ENCODE peak calls at places on chromosome 3, in four cellular contexts. V is mesenchymal stem cell, C is trophoblast cell, M is neuronal stem cell. L is an unnamed sample. For H3K4me1, the result is how much of the 10 kb centered on the place peaks cover.

GRCh38 chr3:195282982-195283381 is 12.0 kb upstream of the XXYLT1 start:
- DNase-seq in V (no peak), M (no peak), C (no peak), L (no peak)

GRCh38 chr3:38129058-38129457 is 7.9 kb downstream of the ACAA1 start:
- DNase-seq in M (no peak), C (no peak), V (no peak), L (no peak)

GRCh38 chr3:153704115-153704514 is 417.1 kb upstream of the ARHGEF26 start:
- DNase-seq in M (no peak), C (no peak), V (no peak), L (no peak)

GRCh38 chr3:136305879-136306278 is 55.7 kb downstream of the PCCB start:
- DNase-seq in C (peak), M (no peak), V (peak), L (peak)

GRCh38 chr3:122265937-122266336 is 59.1 kb upstream of the CSTA start:
- DNase-seq in M (no peak), C (no peak), V (no peak), L (peak)

GRCh38 chr3:22979581-22979980 is 223.5 kb upstream of the UBE2E2 start:
- DNase-seq in C (peak), V (no peak), M (no peak), L (no peak)

GRCh38 chr3:49609815-49610214 is 55.5 kb downstream of the BSN start:
- DNase-seq in V (peak), C (no peak), M (no peak), L (no peak)

GRCh38 chr3:15812183-15812582 is 14.4 kb upstream of the ANKRD28 start:
- DNase-seq in M (no peak), V (peak), C (no peak), L (peak)

GRCh38 chr3:195895900-195896360 is 12.4 kb downstream of the TNK2 start:
- DNase-seq in M (peak), V (peak), C (peak), L (peak)

GRCh38 chr3:121958801-121959200 is 63.2 kb downstream of the ILDR1 start:
- DNase-seq in V (no peak), C (no peak), M (no peak), L (peak)

GRCh38 chr3:168883145-168883544 is 780.4 kb downstream of the MECOM start:
- DNase-seq in V (no peak), C (no peak), M (no peak), L (no peak)

GRCh38 chr3:55880357-55880756 is 393.3 kb upstream of the WNT5A start:
- DNase-seq in C (peak), V (no peak), M (no peak), L (no peak)

GRCh38 chr3:86787091-86787490 is 203.9 kb downstream of the VGLL3 start:
- DNase-seq in V (no peak), C (peak), M (no peak), L (peak)

GRCh38 chr3:186843039-186843432 is 526 bp downstream of the ADIPOQ start:
- DNase-seq in C (no peak), M (no peak), V (no peak), L (no peak)

GRCh38 chr3:85141-85540 is 111.4 kb upstream of the CHL1 start:
- DNase-seq in M (no peak), V (no peak), C (no peak), L (no peak)

GRCh38 chr3:150292891-150293290 is 115.2 kb upstream of the TSC22D2 start:
- DNase-seq in V (peak), M (no peak), C (peak), L (no peak)

GRCh38 chr3:34323517-34323916 is 525.1 kb downstream of the PDCD6IP start:
- DNase-seq in M (no peak), C (no peak), V (no peak), L (no peak)

GRCh38 chr3:160697628-160698382 is 20.8 kb downstream of the ARL14 start:
- DNase-seq in M (no peak), C (no peak), V (peak), L (peak)

GRCh38 chr3:57544181-57545125 is at the start of gene DNAH12:
- DNase-seq in M (peak), V (peak), C (peak), L (peak)

GRCh38 chr3:53794597-53794996 is 51.6 kb downstream of the CHDH start:
- DNase-seq in C (no peak), M (no peak), V (no peak), L (peak)

GRCh38 chr3:128432301-128432897 is 34.3 kb downstream of the DNAJB8 start:
- DNase-seq in M (no peak), C (peak), V (no peak), L (peak)
- H4K8ac ChIP-seq in M (peak), C (peak), V (no peak), L (no peak)

GRCh38 chr3:12556243-12556722 is 604 bp upstream of the MKRN2 start:
- DNase-seq in C (no peak), M (no peak), V (no peak), L (no peak)
- H3K4me3 ChIP-seq in C (peak), M (peak), V (peak), L (peak)

DNA sequence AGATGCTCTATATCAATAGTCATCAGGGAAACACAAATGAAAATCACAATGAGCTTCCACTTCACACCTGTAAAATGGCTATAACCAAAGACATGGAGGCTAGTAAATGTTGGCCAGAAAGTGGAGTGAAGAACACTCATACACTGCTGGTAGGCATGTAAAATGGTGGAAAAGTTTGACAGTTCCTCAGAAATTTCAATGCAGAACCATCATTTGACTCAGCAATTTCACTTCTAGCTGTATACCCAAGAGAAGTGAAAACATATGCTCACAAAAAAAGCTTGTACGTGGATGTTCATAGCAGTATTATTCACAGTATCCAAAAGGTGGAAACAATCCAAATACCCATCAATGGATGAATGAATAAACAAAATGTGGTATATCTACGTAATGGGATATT is 19.2 kb upstream of the TOP2B start:
- DNase-seq in V (no peak), C (no peak), M (no peak), L (no peak)
- H3K4me1 ChIP-seq in V (under half), C (under half), M (under half), L (under half)

GRCh38 chr3:147419062-147419701 is 10.0 kb downstream of the ZIC1 start:
- DNase-seq in M (peak), V (peak), C (no peak), L (peak)
- H4K8ac ChIP-seq in M (no peak), V (no peak), C (no peak), L (no peak)

DNA sequence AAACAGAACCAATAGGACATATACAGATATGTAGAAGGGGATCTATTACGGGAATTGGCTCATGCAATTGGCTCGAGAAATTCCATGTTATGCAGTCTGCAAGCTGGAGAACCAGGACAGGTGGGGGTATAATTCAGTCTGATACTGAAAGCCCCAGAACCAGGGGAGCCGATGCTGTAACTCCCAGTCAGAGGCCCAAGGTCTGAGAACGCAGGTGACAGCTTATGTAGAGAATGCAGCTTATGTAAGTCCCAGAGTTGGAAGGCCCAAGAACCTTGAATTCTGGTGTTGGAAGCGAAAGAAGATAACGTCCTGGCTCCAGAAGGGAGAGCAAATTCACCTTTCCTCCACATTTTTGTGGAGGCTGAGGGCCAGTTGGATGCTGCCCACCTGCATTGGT is 62.7 kb downstream of the CCNL1 start:
- DNase-seq in C (no peak), M (no peak), V (no peak), L (no peak)
- H3K4me3 ChIP-seq in C (no peak), M (no peak), V (no peak), L (no peak)

GRCh38 chr3:99972380-99973104 is 141.8 kb downstream of the FILIP1L start:
- DNase-seq in C (no peak), V (no peak), M (no peak), L (no peak)
- H3K4me1 ChIP-seq in C (under half), V (under half), M (under half), L (under half)

GRCh38 chr3:39148116-39149058 is 5.0 kb downstream of the CSRNP1 start:
- DNase-seq in M (no peak), V (peak), C (no peak), L (peak)
- H4K8ac ChIP-seq in M (no peak), V (peak), C (peak), L (no peak)

DNA sequence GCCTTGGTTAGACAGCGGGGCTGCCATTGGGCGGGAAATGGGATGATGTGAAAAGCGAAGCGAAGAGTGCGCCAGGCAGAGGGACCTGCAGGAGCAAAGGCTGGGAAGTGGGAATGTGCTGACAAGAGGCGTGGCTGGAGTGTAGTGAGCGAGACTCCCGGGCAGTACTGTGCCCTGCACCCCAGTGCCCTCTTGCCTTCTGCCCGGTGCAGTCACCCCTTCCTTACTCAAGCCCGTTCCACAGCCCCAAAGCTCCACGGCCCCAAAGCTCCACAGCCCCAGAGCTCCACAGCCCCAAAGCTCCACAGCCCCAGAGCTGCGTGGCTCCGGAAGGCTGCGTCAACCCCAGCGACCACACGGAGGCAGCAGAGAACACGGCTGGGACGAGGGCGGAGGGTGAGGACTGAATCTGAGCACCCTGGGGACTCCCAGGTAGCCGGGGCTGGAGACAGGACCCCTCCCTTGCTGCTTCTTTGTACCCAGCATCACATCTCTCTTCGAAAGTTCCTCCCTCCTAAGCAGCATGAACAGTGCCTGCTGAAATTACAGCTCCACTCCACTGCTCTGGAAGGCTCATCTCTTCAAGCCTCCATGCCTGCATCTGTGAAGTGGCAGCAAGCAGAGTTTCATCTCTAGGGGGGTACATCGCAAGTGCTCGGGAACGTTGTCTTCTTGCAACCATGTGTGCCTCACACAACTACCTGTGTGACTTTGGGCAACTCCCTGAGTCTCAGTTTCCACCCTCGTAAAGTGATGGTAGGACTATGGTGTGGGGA is 108.9 kb downstream of the FBLN2 start:
- DNase-seq in C (peak), M (no peak), V (peak), L (peak)
- H3K4me3 ChIP-seq in C (peak), M (no peak), V (no peak), L (no peak)

L was measured in mesendoderm.